ENCODE peak calls at places on chromosomes 4 and X, in nine cellular contexts. K, T, U, O, L, Y, N, G and Z are unnamed samples.

GRCh38 chrX:141214216-141214615 is 28.1 kb downstream of the SPANXC start:
- DNase-seq in G (no peak), T (no peak), O (no peak), K (no peak), N (no peak), Y (no peak), U (no peak), L (no peak), Z (no peak)

GRCh38 chrX:53255738-53256191 is 25.6 kb downstream of the IQSEC2 start:
- DNase-seq in T (no peak), O (no peak), N (no peak), L (no peak), K (no peak), Y (no peak), U (no peak), G (no peak), Z (no peak)

GRCh38 chr4:3082915-3083515 is 8.5 kb downstream of the HTT start:
- DNase-seq in U (no peak), Y (no peak), O (no peak), L (no peak), N (no peak), G (no peak), K (no peak), T (no peak), Z (no peak)

GRCh38 chr4:25110653-25111329 is 49.5 kb downstream of the SEPSECS start:
- DNase-seq in O (no peak), Y (no peak), L (no peak), T (no peak), U (no peak), N (no peak), G (no peak), K (no peak), Z (no peak)

GRCh38 chr4:152424980-152425379 is 110.9 kb downstream of the FBXW7 start:
- DNase-seq in G (no peak), O (no peak), Y (no peak), K (no peak), T (no peak), L (no peak), N (no peak), U (no peak), Z (no peak)

GRCh38 chr4:144787365-144788263 is 141.7 kb downstream of the HHIP start:
- DNase-seq in U (no peak), G (no peak), Y (peak), L (peak), K (no peak), N (peak), O (peak), T (peak), Z (no peak)

GRCh38 chr4:119037709-119038463 is 97.7 kb upstream of the MYOZ2 start:
- DNase-seq in Y (no peak), T (no peak), L (no peak), N (no peak), K (no peak), O (no peak), G (no peak), U (no peak), Z (no peak)

GRCh38 chr4:135185256-135185655 is 983.7 kb upstream of the PABPC4L start:
- DNase-seq in L (no peak), Y (no peak), O (no peak), G (no peak), K (no peak), T (no peak), N (no peak), U (no peak), Z (no peak)

GRCh38 chr4:106659386-106659785 is 290.8 kb upstream of the GIMD1 start:
- DNase-seq in O (no peak), T (no peak), N (no peak), K (no peak), Y (no peak), L (peak), G (no peak), U (no peak), Z (no peak)

GRCh38 chr4:139247241-139247640 is 32.8 kb downstream of the MGARP start:
- DNase-seq in U (no peak), N (no peak), G (no peak), K (no peak), Y (peak), L (no peak), T (no peak), O (peak), Z (no peak)